ENCODE peak calls at places on chromosomes 3 and 15, in eight cellular contexts. U is NB4, E is esophagus squamous epithelium, Y is foreskin fibroblast, Q is HepG2, F is kidney epithelial cell, J is hepatocyte, V is cardiac fibroblast. I is an unnamed sample.

GRCh38 chr15:91855684-91856553 is 2.4 kb downstream of the SLCO3A1 start:
- DNase-seq in V (no peak), E (no peak), Q (peak; percentile 3), Y (no peak), F (no peak), J (peak; percentile 11), U (peak; percentile 8), I (no peak)

GRCh38 chr3:69784854-69785523 is 45.7 kb downstream of the MITF start:
- DNase-seq in U (no peak), J (peak; percentile 67), Y (peak; percentile 89), E (no peak), F (peak; percentile 78), Q (no peak), V (peak; percentile 76), I (peak; percentile 29)

GRCh38 chr3:189739396-189739795 is 108.2 kb downstream of the TP63 start:
- DNase-seq in J (no peak), F (no peak), E (no peak), Y (no peak), Q (no peak), U (no peak), V (no peak), I (no peak)

GRCh38 chr3:38254872-38255271 is 10.7 kb upstream of the SLC22A13 start:
- DNase-seq in E (no peak), Y (no peak), V (no peak), U (no peak), Q (no peak), F (no peak), J (no peak), I (no peak)

GRCh38 chr3:184008161-184008560 is 9.5 kb downstream of the ABCC5 start:
- DNase-seq in U (no peak), Q (no peak), F (no peak), E (no peak), J (no peak), Y (no peak), V (no peak), I (no peak)

GRCh38 chr3:159429702-159430101 is 558.9 kb upstream of the IL12A start:
- DNase-seq in Y (no peak), V (no peak), J (no peak), U (no peak), Q (no peak), F (no peak), E (no peak), I (no peak)

GRCh38 chr3:190321789-190322603 is at the start of gene CLDN1:
- DNase-seq in J (peak; percentile 94), V (peak; percentile 77), U (peak; percentile 67), Y (peak; percentile 65), F (no peak), E (peak; percentile 2), Q (peak; percentile 70), I (peak; percentile 42)

GRCh38 chr3:11498646-11499045 is 145.1 kb downstream of the VGLL4 start:
- DNase-seq in F (no peak), E (no peak), U (no peak), J (peak; percentile 31), V (peak; percentile 80), Q (peak; percentile 55), Y (peak; percentile 50), I (peak; percentile 69)

GRCh38 chr15:97893988-97894387 is 66.5 kb upstream of the ARRDC4 start:
- DNase-seq in F (no peak), E (no peak), Y (no peak), V (no peak), Q (no peak), U (peak; percentile 12), J (no peak), I (no peak)

GRCh38 chr15:74794970-74795349 is 13.1 kb downstream of the CSK start:
- DNase-seq in F (no peak), J (no peak), U (no peak), Y (no peak), Q (no peak), E (no peak), V (no peak), I (no peak)

GRCh38 chr3:6781103-6781502 is 79.8 kb upstream of the GRM7 start:
- DNase-seq in E (no peak), Q (no peak), J (no peak), U (no peak), Y (no peak), F (no peak), V (no peak), I (no peak)

GRCh38 chr15:46660096-46660842 is 1025.4 kb downstream of the SQOR start:
- DNase-seq in Y (no peak), V (no peak), U (no peak), Q (no peak), J (no peak), F (no peak), E (no peak), I (no peak)

GRCh38 chr15:30930422-30930821 is 26.7 kb downstream of the FAN1 start:
- DNase-seq in J (no peak), U (no peak), E (no peak), Q (no peak), V (no peak), F (no peak), Y (no peak), I (no peak)

GRCh38 chr3:56802793-56803192 is 1.0 kb upstream of the ARHGEF3 start:
- DNase-seq in Y (no peak), Q (no peak), J (no peak), U (no peak), V (no peak), E (no peak), F (no peak), I (no peak)

GRCh38 chr3:56801151-56801596 is 575 bp downstream of the ARHGEF3 start:
- DNase-seq in V (no peak), F (no peak), U (no peak), Q (no peak), E (no peak), Y (no peak), J (no peak), I (no peak)

GRCh38 chr3:56801597-56802410 is at the start of gene ARHGEF3:
- DNase-seq in U (peak; percentile 60), F (no peak), E (no peak), J (peak; percentile 95), Q (peak; percentile 76), V (peak; percentile 71), Y (peak; percentile 58), I (no peak)

GRCh38 chr3:56800373-56801150 is 1.2 kb downstream of the ARHGEF3 start:
- DNase-seq in J (no peak), V (peak; percentile 33), E (no peak), Q (no peak), F (no peak), U (no peak), Y (no peak), I (no peak)

DNA sequence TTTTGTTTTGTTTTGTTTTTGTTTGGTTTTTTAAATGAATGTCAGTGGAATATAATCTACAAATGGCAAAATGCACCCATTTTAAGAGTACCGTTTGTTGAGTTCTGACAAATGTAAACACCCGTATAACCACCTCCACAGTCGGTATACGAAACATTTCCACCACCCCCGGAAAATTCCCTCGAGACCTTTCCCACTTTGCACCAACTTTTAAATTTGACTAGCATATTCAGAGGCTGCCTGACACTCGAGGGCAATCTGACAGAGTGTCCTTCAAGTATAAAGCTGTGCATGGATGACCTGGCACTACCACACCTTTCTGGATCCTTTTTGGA is 629 bp upstream of the ARHGEF3 start:
- DNase-seq in Y (no peak), E (no peak), J (no peak), U (no peak), V (no peak), Q (no peak), F (no peak), I (no peak)
- H3K4me3 ChIP-seq in Y (peak overlapping the region; percentile 67), E (peak overlapping the region; percentile 94), J (peak overlapping the region; percentile 76), U (peak overlapping the region; percentile 11), V (no peak overlapping the region), Q (peak overlapping the region; percentile 71), F (no peak overlapping the region), I (peak overlapping the region; percentile 70)

DNA sequence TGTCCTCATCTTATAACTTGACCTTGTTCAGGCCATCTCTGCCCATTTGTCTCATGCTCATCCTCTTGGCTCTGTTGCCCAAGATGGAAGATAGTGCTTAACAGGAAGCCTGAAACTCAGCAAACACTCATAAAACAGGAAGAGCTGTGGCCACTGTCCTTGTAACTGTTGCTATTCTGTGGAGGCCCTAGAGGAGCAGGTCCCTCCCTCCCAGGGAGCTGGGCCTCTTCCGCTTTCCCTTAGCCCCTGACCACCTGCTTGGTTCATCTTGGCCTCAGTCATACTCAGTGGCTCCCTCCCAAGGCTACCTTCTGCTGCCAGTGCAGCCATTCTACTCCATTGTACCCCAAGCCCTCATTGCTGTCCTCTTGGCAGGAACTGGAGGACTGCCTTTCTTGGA is 3.5 kb downstream of the MAPKAPK3 start:
- DNase-seq in E (no peak), U (peak; percentile 96), Y (no peak), V (no peak), F (no peak), J (no peak), Q (no peak), I (no peak)
- H3K4me3 ChIP-seq in E (no peak overlapping the region), U (peak overlapping the region; percentile 61), Y (no peak overlapping the region), V (no peak overlapping the region), F (no peak overlapping the region), J (no peak overlapping the region), Q (no peak overlapping the region), I (no peak overlapping the region)

GRCh38 chr15:72105111-72105510 is 12.8 kb downstream of the MYO9A start:
- DNase-seq in E (no peak), Y (no peak), Q (no peak), J (no peak), U (no peak), F (no peak), V (no peak), I (no peak)

GRCh38 chr15:72098076-72098475 is 19.9 kb downstream of the MYO9A start:
- DNase-seq in E (no peak), Y (no peak), F (no peak), Q (no peak), U (no peak), V (no peak), J (no peak), I (no peak)

DNA sequence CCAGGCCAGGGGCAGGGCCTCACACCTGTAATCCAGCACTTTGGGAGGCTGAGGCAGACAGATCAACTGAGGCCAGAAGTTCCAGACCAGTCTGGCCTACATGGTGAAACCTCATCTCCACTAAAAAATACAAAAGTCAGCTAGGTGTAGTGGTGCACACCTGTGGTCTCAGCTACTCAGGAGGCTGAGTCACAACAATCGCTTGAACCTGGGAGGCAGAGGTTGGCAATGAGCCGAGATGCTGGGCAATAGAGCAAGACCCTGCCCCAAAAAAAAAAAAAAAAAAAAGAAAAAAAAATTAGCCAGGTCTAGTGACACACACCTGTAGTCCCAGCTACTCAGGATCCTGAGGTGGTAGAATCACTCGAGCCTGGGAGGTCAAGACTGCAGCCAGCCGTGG is 18.8 kb downstream of the MYO9A start:
- DNase-seq in Q (no peak), E (no peak), V (no peak), U (no peak), Y (no peak), F (no peak), J (no peak), I (no peak)
- H3K4me3 ChIP-seq in Q (no peak overlapping the region), E (no peak overlapping the region), V (no peak overlapping the region), U (no peak overlapping the region), Y (no peak overlapping the region), F (no peak overlapping the region), J (no peak overlapping the region), I (no peak overlapping the region)

DNA sequence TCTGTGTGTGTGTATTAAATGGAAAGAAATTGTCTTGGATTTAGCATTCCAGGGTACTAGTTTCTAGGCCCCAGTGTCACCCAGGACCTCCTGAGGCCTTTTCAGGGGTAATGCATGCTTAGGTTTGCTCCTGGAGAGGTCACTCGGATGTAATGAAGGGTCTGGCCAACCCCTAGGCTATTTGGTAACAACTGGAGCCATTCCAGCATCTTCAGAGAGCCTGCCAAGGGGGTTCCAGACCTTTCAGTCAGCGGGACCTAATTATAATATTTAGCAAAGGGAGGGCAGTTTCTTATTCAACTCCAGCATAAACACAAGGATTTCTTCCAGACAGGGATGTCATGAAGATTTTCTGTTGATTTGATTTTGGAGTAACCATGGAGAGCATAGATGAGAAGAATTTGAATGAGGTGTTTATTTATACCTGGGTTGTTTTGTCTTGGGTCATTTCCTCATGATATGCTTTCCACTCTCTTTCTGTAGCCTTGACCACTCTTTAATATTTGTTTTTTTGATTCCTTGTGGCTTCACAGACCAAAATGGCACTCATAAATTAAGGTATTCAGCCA is 17.4 kb downstream of the KAT2B start:
- DNase-seq in V (no peak), Q (no peak), J (no peak), F (no peak), Y (no peak), E (no peak), U (no peak), I (no peak)
- H3K4me3 ChIP-seq in V (no peak overlapping the region), Q (no peak overlapping the region), J (no peak overlapping the region), F (no peak overlapping the region), Y (no peak overlapping the region), E (no peak overlapping the region), U (no peak overlapping the region), I (no peak overlapping the region)